ENCODE peak calls at places on chromosomes 1 and 21, in five cellular contexts. P is HepG2, I is K562, C is A549, Q is GM12878. L is an unnamed sample.

GRCh38 chr1:204123376-204123775 is 28.5 kb downstream of the ETNK2 start:
- DNase-seq in Q (no peak), I (peak; percentile 53), C (no peak), P (no peak), L (peak; percentile 19)

GRCh38 chr21:27268290-27268689 is 301.4 kb upstream of the ADAMTS5 start:
- DNase-seq in I (no peak), P (no peak), Q (no peak), C (no peak), L (no peak)

GRCh38 chr1:230857822-230858221 is 10.5 kb downstream of the C1orf198 start:
- DNase-seq in I (no peak), C (no peak), Q (no peak), P (no peak), L (no peak)

GRCh38 chr1:153630384-153630783 is 2.1 kb downstream of the S100A1 start:
- DNase-seq in Q (no peak), I (no peak), C (no peak), P (no peak), L (no peak)

GRCh38 chr1:181090653-181091126 is 2.2 kb downstream of the IER5 start:
- DNase-seq in Q (no peak), I (peak; percentile 49), P (no peak), C (no peak), L (peak; percentile 51)

GRCh38 chr1:109784551-109785252 is 21.0 kb upstream of the EPS8L3 start:
- DNase-seq in Q (no peak), P (no peak), C (no peak), I (no peak), L (no peak)

GRCh38 chr1:72557446-72558049 is 275.2 kb upstream of the NEGR1 start:
- DNase-seq in P (no peak), I (no peak), Q (no peak), C (no peak), L (peak; percentile 55)

GRCh38 chr1:232682248-232682647 is 52.3 kb upstream of the SIPA1L2 start:
- DNase-seq in P (no peak), Q (no peak), I (no peak), C (no peak), L (no peak)

GRCh38 chr1:58773406-58773840 is 10.4 kb downstream of the JUN start:
- DNase-seq in C (no peak), P (no peak), Q (no peak), I (no peak), L (peak; percentile 97)

GRCh38 chr1:64948216-64948615 is 18.1 kb downstream of the JAK1 start:
- DNase-seq in P (no peak), Q (no peak), I (no peak), C (no peak), L (no peak)

GRCh38 chr1:115649964-115650363 is 8.2 kb downstream of the VANGL1 start:
- DNase-seq in P (no peak), I (no peak), C (no peak), Q (no peak), L (peak; percentile 62)

GRCh38 chr21:28775071-28775470 is 217.6 kb downstream of the LTN1 start:
- DNase-seq in I (no peak), C (no peak), P (no peak), Q (no peak), L (no peak)

GRCh38 chr1:45007311-45007710 is 3.8 kb downstream of the HECTD3 start:
- DNase-seq in Q (no peak), I (no peak), P (no peak), C (no peak), L (no peak)

GRCh38 chr1:78102082-78102481 is 56.3 kb downstream of the GIPC2 start:
- DNase-seq in I (no peak), C (no peak), Q (no peak), P (no peak), L (peak; percentile 69)

GRCh38 chr1:44227211-44227610 is 13.9 kb downstream of the DMAP1 start:
- DNase-seq in Q (no peak), P (no peak), I (peak; percentile 63), C (no peak), L (no peak)

GRCh38 chr1:241716915-241717651 is 65.0 kb downstream of the WDR64 start:
- DNase-seq in C (no peak), P (no peak), I (no peak), Q (no peak), L (no peak)

GRCh38 chr1:191358724-191359123 is 799.5 kb upstream of the RGS18 start:
- DNase-seq in I (no peak), C (no peak), P (no peak), Q (no peak), L (no peak)

GRCh38 chr1:214205053-214205452 is 75.9 kb upstream of the SMYD2 start:
- DNase-seq in Q (no peak), P (no peak), C (no peak), I (no peak), L (no peak)

GRCh38 chr1:81703352-81703735 is 97.4 kb upstream of the ADGRL2 start:
- DNase-seq in P (no peak), I (no peak), Q (no peak), C (no peak), L (peak; percentile 88)

GRCh38 chr1:17819129-17819802 is 64.1 kb downstream of the ACTL8 start:
- DNase-seq in C (no peak), I (no peak), P (no peak), Q (no peak), L (no peak)

GRCh38 chr1:206695751-206696150 is 11.0 kb downstream of the MAPKAPK2 start:
- DNase-seq in Q (no peak), P (no peak), C (no peak), I (no peak), L (no peak)

GRCh38 chr1:222404710-222405109 is 143.2 kb downstream of the HHIPL2 start:
- DNase-seq in I (no peak), C (no peak), P (no peak), Q (peak; percentile 20), L (no peak)

GRCh38 chr1:182841368-182841988 is 2.3 kb downstream of the DHX9 start:
- DNase-seq in P (peak; percentile 5), C (peak; percentile 41), I (no peak), Q (no peak), L (peak; percentile 18)

GRCh38 chr1:28449904-28450303 is 55.9 kb upstream of the RCC1 start:
- DNase-seq in P (no peak), C (no peak), I (peak; percentile 61), Q (peak; percentile 36), L (peak; percentile 92)

GRCh38 chr1:200380589-200381021 is 29.2 kb downstream of the ZNF281 start:
- DNase-seq in I (no peak), Q (peak; percentile 39), C (no peak), P (peak; percentile 52), L (no peak)
- H3K4me1 ChIP-seq in I (no peaks in the 10 kb centered on the region), Q (peaks cover 18% of the 10 kb centered on the region), C (peaks cover 89% of the 10 kb centered on the region), P (peaks cover 73% of the 10 kb centered on the region), L (no peaks in the 10 kb centered on the region)

DNA sequence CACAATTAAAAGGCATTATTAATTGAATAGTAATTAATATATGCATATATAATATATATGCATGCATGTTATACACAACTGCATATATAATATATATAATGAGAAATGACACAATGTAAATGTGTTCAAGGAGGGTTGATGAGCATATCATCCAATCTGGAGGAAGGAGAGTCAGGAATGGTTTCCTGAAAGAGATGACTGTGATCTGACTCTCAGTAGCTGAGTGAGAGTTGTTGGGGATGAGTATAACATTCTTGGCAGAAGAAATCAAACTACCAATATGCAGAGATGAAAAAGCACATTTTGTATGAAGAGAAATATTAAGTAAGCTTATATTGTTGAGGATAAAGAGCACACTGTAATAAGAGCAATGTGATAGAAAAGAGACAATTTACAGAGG is 37.3 kb downstream of the F13B start:
- DNase-seq in I (no peak), P (no peak), C (no peak), Q (no peak), L (peak; percentile 17)
- TF ChIP-seq MAX in I (no peak), P (no peak), C (no peak), Q (no peak), L (no peak)

GRCh38 chr1:21644348-21644747 is 24.8 kb downstream of the RAP1GAP start:
- DNase-seq in Q (no peak), C (no peak), P (no peak), I (no peak), L (no peak)
- TF ChIP-seq MYC in Q (no peak), C (no peak), P (no peak), I (no peak), L (no peak)

GRCh38 chr1:201562257-201562656 is 23.3 kb downstream of the NAV1 start:
- DNase-seq in P (no peak), I (no peak), Q (no peak), C (no peak), L (no peak)

GRCh38 chr1:201561604-201562003 is 22.7 kb downstream of the NAV1 start:
- DNase-seq in Q (no peak), C (no peak), P (no peak), I (no peak), L (no peak)

GRCh38 chr1:201560328-201561194 is 21.6 kb downstream of the NAV1 start:
- DNase-seq in P (no peak), I (no peak), C (no peak), Q (no peak), L (no peak)

GRCh38 chr1:201559679-201560162 is 20.8 kb downstream of the NAV1 start:
- DNase-seq in I (peak; percentile 96), P (peak; percentile 40), C (peak; percentile 92), Q (peak; percentile 9), L (peak; percentile 82)

GRCh38 chr1:201561195-201561564 is 22.3 kb downstream of the NAV1 start:
- DNase-seq in I (no peak), C (no peak), Q (no peak), P (no peak), L (no peak)
- H3K4me1 ChIP-seq in I (peaks cover 18% of the 10 kb centered on the region), C (peaks cover 37% of the 10 kb centered on the region), Q (no peaks in the 10 kb centered on the region), P (no peaks in the 10 kb centered on the region), L (peaks cover 35% of the 10 kb centered on the region)

GRCh38 chr1:27068922-27069321 is 56.3 kb upstream of the TENT5B start:
- DNase-seq in P (no peak), I (no peak), C (no peak), Q (no peak), L (no peak)

GRCh38 chr1:27070390-27071048 is 57.9 kb upstream of the TENT5B start:
- DNase-seq in P (no peak), I (no peak), C (no peak), Q (no peak), L (no peak)

GRCh38 chr1:27074175-27074780 is 61.6 kb upstream of the TENT5B start:
- DNase-seq in C (peak; percentile 49), P (no peak), Q (no peak), I (peak; percentile 99), L (peak; percentile 14)

GRCh38 chr1:27066313-27066630 is 53.6 kb upstream of the TENT5B start:
- DNase-seq in P (no peak), Q (no peak), I (no peak), C (no peak), L (no peak)

GRCh38 chr1:27071049-27071416 is 58.4 kb upstream of the TENT5B start:
- DNase-seq in I (peak; percentile 45), Q (no peak), P (no peak), C (no peak), L (no peak)
- TF ChIP-seq MAX in I (no peak), Q (no peak), P (no peak), C (no peak), L (no peak)

L was measured in endothelial cell of umbilical vein.